ENCODE peak calls at places on chromosomes 7 and 10, in seven cellular contexts. One of them, this sample, is unnamed.

GRCh38 chr7:137962491-137962874 is 39.4 kb downstream of the CREB3L2 start:
- DNase-seq in cardiac muscle cell: no peak
- DNase-seq in lower lobe of right lung: no peak
- DNase-seq in BJ: no peak
- DNase-seq in cardiac fibroblast: no peak
- DNase-seq in kidney: no peak
- DNase-seq in gastrocnemius medialis: no peak
- DNase-seq in this sample: no peak

GRCh38 chr7:66140924-66141323 is 26.3 kb downstream of the CRCP start:
- DNase-seq in cardiac muscle cell: peak; percentile 74
- DNase-seq in lower lobe of right lung: peak; percentile 71
- DNase-seq in BJ: no peak
- DNase-seq in cardiac fibroblast: peak; percentile 83
- DNase-seq in kidney: peak; percentile 88
- DNase-seq in gastrocnemius medialis: peak; percentile 32
- DNase-seq in this sample: peak; percentile 87

GRCh38 chr7:149007615-149008014 is 20.7 kb downstream of the PDIA4 start:
- DNase-seq in cardiac muscle cell: no peak
- DNase-seq in lower lobe of right lung: no peak
- DNase-seq in BJ: no peak
- DNase-seq in cardiac fibroblast: no peak
- DNase-seq in kidney: no peak
- DNase-seq in gastrocnemius medialis: no peak
- DNase-seq in this sample: no peak

GRCh38 chr10:69567920-69568319 is 5.3 kb downstream of the NEUROG3 start:
- DNase-seq in cardiac muscle cell: peak; percentile 87
- DNase-seq in lower lobe of right lung: no peak
- DNase-seq in BJ: no peak
- DNase-seq in cardiac fibroblast: peak; percentile 72
- DNase-seq in kidney: no peak
- DNase-seq in gastrocnemius medialis: no peak
- DNase-seq in this sample: peak; percentile 71

GRCh38 chr7:46512901-46513431 is 591.9 kb upstream of the IGFBP3 start:
- DNase-seq in cardiac muscle cell: no peak
- DNase-seq in lower lobe of right lung: no peak
- DNase-seq in BJ: no peak
- DNase-seq in cardiac fibroblast: no peak
- DNase-seq in kidney: no peak
- DNase-seq in gastrocnemius medialis: no peak
- DNase-seq in this sample: no peak

GRCh38 chr10:11639346-11639745 is 27.9 kb upstream of the USP6NL start:
- DNase-seq in cardiac muscle cell: no peak
- DNase-seq in lower lobe of right lung: no peak
- DNase-seq in BJ: no peak
- DNase-seq in cardiac fibroblast: no peak
- DNase-seq in kidney: no peak
- DNase-seq in gastrocnemius medialis: no peak
- DNase-seq in this sample: no peak

GRCh38 chr10:37780536-37780935 is 76.9 kb downstream of the ZNF248 start:
- DNase-seq in cardiac muscle cell: no peak
- DNase-seq in lower lobe of right lung: no peak
- DNase-seq in BJ: no peak
- DNase-seq in cardiac fibroblast: no peak
- DNase-seq in kidney: no peak
- DNase-seq in gastrocnemius medialis: no peak
- DNase-seq in this sample: no peak

GRCh38 chr7:36749282-36749960 is 25.1 kb upstream of the AOAH start:
- DNase-seq in cardiac muscle cell: no peak
- DNase-seq in lower lobe of right lung: no peak
- DNase-seq in BJ: no peak
- DNase-seq in cardiac fibroblast: peak; percentile 24
- DNase-seq in kidney: no peak
- DNase-seq in gastrocnemius medialis: no peak
- DNase-seq in this sample: peak; percentile 47

GRCh38 chr7:51354897-51355296 is 38.3 kb upstream of the COBL start:
- DNase-seq in cardiac muscle cell: no peak
- DNase-seq in lower lobe of right lung: no peak
- DNase-seq in BJ: no peak
- DNase-seq in cardiac fibroblast: no peak
- DNase-seq in kidney: no peak
- DNase-seq in gastrocnemius medialis: no peak
- DNase-seq in this sample: no peak

DNA sequence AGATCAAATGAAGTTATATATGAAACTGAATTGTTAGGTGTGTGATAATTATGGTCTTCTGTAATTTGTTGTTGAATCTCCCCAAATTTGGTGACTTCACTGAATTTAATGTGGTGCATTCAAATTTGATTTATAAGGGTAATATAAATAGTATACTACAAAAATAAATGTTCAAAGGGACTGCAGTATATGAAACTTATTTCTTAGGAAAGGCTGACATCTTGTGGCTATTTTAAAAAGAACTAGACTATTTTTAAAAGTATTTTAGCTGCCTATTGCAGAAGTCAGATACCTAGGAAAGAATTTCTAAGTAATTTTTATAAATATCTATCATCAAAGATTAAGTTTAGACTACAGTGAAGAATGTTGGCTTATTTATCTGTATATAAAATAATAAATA is 36.6 kb downstream of the ATRNL1 start:
- DNase-seq in cardiac muscle cell: peak; percentile 52
- DNase-seq in lower lobe of right lung: no peak
- DNase-seq in BJ: no peak
- DNase-seq in cardiac fibroblast: peak; percentile 56
- DNase-seq in kidney: no peak
- DNase-seq in gastrocnemius medialis: no peak
- DNase-seq in this sample: peak; percentile 48
- TF ChIP-seq CTCF in cardiac muscle cell: peak; percentile 26
- TF ChIP-seq CTCF in lower lobe of right lung: peak; percentile 26
- TF ChIP-seq CTCF in BJ: no peak
- TF ChIP-seq CTCF in cardiac fibroblast: no peak
- TF ChIP-seq CTCF in kidney: peak; percentile 18
- TF ChIP-seq CTCF in gastrocnemius medialis: peak; percentile 40
- TF ChIP-seq CTCF in this sample: no peak

GRCh38 chr7:20785211-20786048 is 1.3 kb downstream of the SP8 start:
- DNase-seq in cardiac muscle cell: peak; percentile 68
- DNase-seq in lower lobe of right lung: no peak
- DNase-seq in BJ: no peak
- DNase-seq in cardiac fibroblast: no peak
- DNase-seq in kidney: no peak
- DNase-seq in gastrocnemius medialis: no peak
- DNase-seq in this sample: peak; percentile 33

GRCh38 chr7:20784311-20785210 is 2.1 kb downstream of the SP8 start:
- DNase-seq in cardiac muscle cell: peak; percentile 44
- DNase-seq in lower lobe of right lung: no peak
- DNase-seq in BJ: no peak
- DNase-seq in cardiac fibroblast: no peak
- DNase-seq in kidney: peak; percentile 73
- DNase-seq in gastrocnemius medialis: no peak
- DNase-seq in this sample: peak; percentile 70

GRCh38 chr7:20783131-20783715 is 3.5 kb downstream of the SP8 start:
- DNase-seq in cardiac muscle cell: no peak
- DNase-seq in lower lobe of right lung: no peak
- DNase-seq in BJ: no peak
- DNase-seq in cardiac fibroblast: no peak
- DNase-seq in kidney: no peak
- DNase-seq in gastrocnemius medialis: no peak
- DNase-seq in this sample: no peak

GRCh38 chr7:20786049-20786412 is 655 bp downstream of the SP8 start:
- DNase-seq in cardiac muscle cell: no peak
- DNase-seq in lower lobe of right lung: no peak
- DNase-seq in BJ: no peak
- DNase-seq in cardiac fibroblast: no peak
- DNase-seq in kidney: no peak
- DNase-seq in gastrocnemius medialis: no peak
- DNase-seq in this sample: peak; percentile 10

DNA sequence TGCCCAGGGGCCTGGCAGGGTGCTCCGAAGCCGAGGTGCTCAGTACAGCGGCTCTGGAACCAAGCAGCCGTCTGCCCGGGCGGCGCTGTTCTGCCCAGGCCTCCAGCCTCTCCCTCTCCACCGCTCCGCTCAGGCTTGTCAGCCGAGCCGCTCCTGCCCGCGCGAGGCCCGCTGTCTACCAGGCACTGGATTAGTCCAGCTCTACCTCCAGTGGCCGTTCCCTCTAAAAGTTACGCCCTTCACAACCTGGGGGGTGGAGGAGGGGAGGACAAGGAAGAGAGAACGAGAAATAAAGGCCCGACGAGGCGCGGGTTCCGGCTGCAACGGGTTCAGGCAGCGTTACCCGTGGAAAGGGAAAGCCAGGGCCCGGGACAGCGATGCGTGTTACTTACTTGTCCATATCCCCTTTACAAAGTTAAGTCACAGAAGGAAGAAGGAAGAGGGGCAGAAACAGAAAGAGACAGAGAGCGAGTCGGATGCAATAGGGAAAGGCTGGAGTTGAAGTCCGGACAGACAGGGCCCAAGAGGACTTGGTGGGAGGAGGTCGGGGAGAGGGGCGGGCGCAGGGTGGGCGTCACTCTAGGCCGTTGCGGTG is 2.9 kb downstream of the SP8 start:
- DNase-seq in cardiac muscle cell: peak; percentile 63
- DNase-seq in lower lobe of right lung: no peak
- DNase-seq in BJ: no peak
- DNase-seq in cardiac fibroblast: no peak
- DNase-seq in kidney: no peak
- DNase-seq in gastrocnemius medialis: no peak
- DNase-seq in this sample: peak; percentile 54
- H3K4me3 ChIP-seq in cardiac muscle cell: peak overlapping the region; percentile 53
- H3K4me3 ChIP-seq in lower lobe of right lung: peak overlapping the region; percentile 27
- H3K4me3 ChIP-seq in BJ: no peak overlapping the region
- H3K4me3 ChIP-seq in cardiac fibroblast: no peak overlapping the region
- H3K4me3 ChIP-seq in kidney: peak overlapping the region; percentile 25
- H3K4me3 ChIP-seq in gastrocnemius medialis: peak overlapping the region; percentile 17
- H3K4me3 ChIP-seq in this sample: no peak overlapping the region

DNA sequence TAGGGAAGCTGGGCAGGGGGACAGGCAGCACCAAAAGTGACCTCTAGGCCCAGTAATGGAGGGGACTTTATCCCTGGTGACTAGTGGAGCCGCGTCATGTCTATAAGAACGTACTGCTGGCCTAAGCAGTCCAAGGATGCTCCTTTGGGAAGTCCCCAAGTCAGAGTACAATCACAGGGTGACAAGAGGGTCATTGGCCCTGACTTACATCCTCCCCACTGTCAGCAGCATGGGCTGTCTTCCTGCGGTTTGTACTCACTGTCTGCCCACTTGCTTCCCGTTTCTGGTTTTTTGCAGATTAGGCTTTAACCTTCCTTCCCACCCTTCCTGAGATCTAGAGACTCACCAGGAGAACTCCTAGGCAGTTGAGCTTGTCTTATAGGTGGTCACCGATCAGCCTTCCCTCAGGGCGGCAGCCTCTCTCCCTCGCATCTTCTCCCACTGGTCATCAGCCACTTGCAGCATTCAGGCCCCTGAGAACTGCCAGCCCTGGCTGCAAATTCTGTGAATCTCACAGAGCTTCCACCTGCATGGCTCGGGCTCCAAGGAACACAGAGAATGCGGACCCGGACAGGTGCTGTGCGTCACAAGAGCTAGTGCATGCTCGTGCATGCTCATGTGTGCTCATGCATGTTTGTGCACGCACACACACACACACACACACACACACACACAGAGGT is 177.1 kb downstream of the ARHGAP12 start:
- DNase-seq in cardiac muscle cell: no peak
- DNase-seq in lower lobe of right lung: no peak
- DNase-seq in BJ: no peak
- DNase-seq in cardiac fibroblast: peak; percentile 9
- DNase-seq in kidney: no peak
- DNase-seq in gastrocnemius medialis: no peak
- DNase-seq in this sample: peak; percentile 32
- TF ChIP-seq CTCF in cardiac muscle cell: no peak
- TF ChIP-seq CTCF in lower lobe of right lung: no peak
- TF ChIP-seq CTCF in BJ: no peak
- TF ChIP-seq CTCF in cardiac fibroblast: no peak
- TF ChIP-seq CTCF in kidney: no peak
- TF ChIP-seq CTCF in gastrocnemius medialis: no peak
- TF ChIP-seq CTCF in this sample: no peak

DNA sequence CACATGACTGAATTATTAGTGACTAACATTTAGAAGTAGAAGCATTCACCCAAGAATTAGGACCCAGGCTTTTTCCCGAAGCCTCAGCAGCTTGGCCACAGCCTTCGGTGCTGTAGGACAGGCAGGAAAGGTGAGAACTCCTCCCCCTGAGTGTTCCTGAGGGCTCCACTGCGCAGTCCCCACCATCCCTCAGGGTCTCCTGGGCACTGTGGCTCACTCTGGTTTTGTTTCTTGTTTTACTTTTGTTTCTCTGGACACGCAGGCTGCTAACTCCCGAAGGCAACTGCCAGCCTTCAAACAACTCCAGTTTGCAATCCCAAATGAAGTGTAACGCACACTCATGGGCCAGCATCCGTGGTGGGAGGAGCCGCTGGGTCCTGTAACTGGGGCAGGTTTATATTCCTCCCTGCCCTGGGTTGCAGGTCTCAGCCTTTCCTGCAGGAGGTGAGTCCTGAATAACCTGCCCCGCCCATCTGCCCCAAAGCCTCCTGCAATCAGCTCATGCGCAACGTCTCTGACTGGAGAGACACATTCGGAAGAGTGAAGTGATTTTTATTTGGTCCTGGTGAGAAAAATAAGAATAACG is 492.9 kb downstream of the PTPRN2 start:
- DNase-seq in cardiac muscle cell: no peak
- DNase-seq in lower lobe of right lung: peak; percentile 30
- DNase-seq in BJ: no peak
- DNase-seq in cardiac fibroblast: no peak
- DNase-seq in kidney: peak; percentile 26
- DNase-seq in gastrocnemius medialis: no peak
- DNase-seq in this sample: no peak
- H3K4me3 ChIP-seq in cardiac muscle cell: no peak overlapping the region
- H3K4me3 ChIP-seq in lower lobe of right lung: no peak overlapping the region
- H3K4me3 ChIP-seq in BJ: no peak overlapping the region
- H3K4me3 ChIP-seq in cardiac fibroblast: no peak overlapping the region
- H3K4me3 ChIP-seq in kidney: no peak overlapping the region
- H3K4me3 ChIP-seq in gastrocnemius medialis: no peak overlapping the region
- H3K4me3 ChIP-seq in this sample: no peak overlapping the region

DNA sequence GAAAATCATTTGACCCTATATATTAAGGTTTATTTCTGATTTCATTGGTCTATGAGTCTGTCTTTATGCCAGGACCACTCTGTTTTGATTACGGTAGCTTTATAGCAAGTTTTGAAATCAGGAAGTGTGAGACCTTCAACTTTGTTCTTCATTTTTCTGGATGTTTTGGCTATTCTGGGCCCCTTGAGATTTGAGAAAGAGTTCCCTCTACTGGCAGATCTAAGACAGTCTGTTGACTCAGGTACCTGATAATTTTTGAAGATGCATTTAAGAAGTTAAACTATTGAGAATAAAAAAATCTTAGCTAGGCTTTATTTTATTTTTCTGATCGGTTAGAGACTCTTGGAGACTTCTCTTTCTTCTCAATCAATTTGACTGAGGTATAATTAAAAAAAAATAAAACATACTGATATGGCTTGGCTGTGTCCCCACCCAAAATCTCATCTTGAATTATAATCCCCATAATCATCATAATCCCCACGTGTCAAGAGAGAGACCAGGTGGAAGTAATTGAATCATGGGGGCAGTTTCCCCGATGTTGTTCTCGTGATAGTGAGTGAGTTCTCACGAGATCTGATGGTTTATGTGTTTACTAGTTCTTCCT is 209.2 kb downstream of the SNX10 start:
- DNase-seq in cardiac muscle cell: peak; percentile 31
- DNase-seq in lower lobe of right lung: no peak
- DNase-seq in BJ: no peak
- DNase-seq in cardiac fibroblast: peak; percentile 9
- DNase-seq in kidney: no peak
- DNase-seq in gastrocnemius medialis: no peak
- DNase-seq in this sample: peak; percentile 43
- TF ChIP-seq CTCF in cardiac muscle cell: peak; percentile 48
- TF ChIP-seq CTCF in lower lobe of right lung: peak; percentile 54
- TF ChIP-seq CTCF in BJ: peak; percentile 63
- TF ChIP-seq CTCF in cardiac fibroblast: no peak
- TF ChIP-seq CTCF in kidney: peak; percentile 35
- TF ChIP-seq CTCF in gastrocnemius medialis: no peak
- TF ChIP-seq CTCF in this sample: peak; percentile 68

This sample was measured in epithelial cell of esophagus.